ENCODE peak calls at places on chromosomes 13 and 19, in eight cellular contexts. Y is IMR-90; B is AG04450; O is gastrocnemius medialis; U is CD4-positive, alpha-beta memory T cell; Q is retinal pigment epithelial cell; S is fibroblast of the aortic adventitia; A is BE2C. E is an unnamed sample.

GRCh38 chr13:27201661-27202060 is 30.1 kb upstream of the USP12 start:
- DNase-seq in Y (peak; percentile 16), S (no peak), A (no peak), O (no peak), Q (no peak), U (no peak), B (no peak), E (no peak)

GRCh38 chr13:106755542-106755941 is 187.6 kb upstream of the ARGLU1 start:
- DNase-seq in U (no peak), B (no peak), Y (no peak), O (no peak), S (no peak), A (no peak), Q (no peak), E (no peak)

GRCh38 chr19:41307954-41308449 is 2.0 kb upstream of the CCDC97 start:
- DNase-seq in Q (no peak), A (no peak), Y (no peak), S (no peak), B (no peak), O (no peak), U (peak; percentile 45), E (no peak)

GRCh38 chr13:113623491-113624234 is 34.3 kb downstream of the ATP4B start:
- DNase-seq in Y (no peak), B (no peak), U (no peak), Q (no peak), O (no peak), S (no peak), A (no peak), E (peak; percentile 16)

GRCh38 chr13:110661256-110661655 is 44.7 kb downstream of the CARS2 start:
- DNase-seq in U (no peak), Q (no peak), S (no peak), O (no peak), A (no peak), B (no peak), Y (no peak), E (no peak)

GRCh38 chr13:101915755-101916107 is 463.3 kb downstream of the ITGBL1 start:
- DNase-seq in A (no peak), O (no peak), B (no peak), U (no peak), Y (no peak), Q (no peak), S (no peak), E (no peak)

GRCh38 chr13:97245011-97245410 is 22.9 kb downstream of the MBNL2 start:
- DNase-seq in S (no peak), B (no peak), Y (no peak), O (no peak), Q (no peak), U (no peak), A (no peak), E (no peak)

GRCh38 chr13:50129923-50130685 is 114.9 kb downstream of the KCNRG start:
- DNase-seq in A (peak; percentile 26), Y (no peak), B (no peak), Q (no peak), U (peak; percentile 50), S (peak; percentile 49), O (peak; percentile 27), E (peak; percentile 31)

GRCh38 chr13:40064154-40064713 is 408.8 kb downstream of the COG6 start:
- DNase-seq in O (no peak), U (no peak), A (no peak), Y (no peak), B (no peak), Q (no peak), S (no peak), E (no peak)

GRCh38 chr13:97142452-97142851 is 79.7 kb upstream of the MBNL2 start:
- DNase-seq in Y (no peak), B (no peak), S (no peak), A (no peak), Q (no peak), U (no peak), O (no peak), E (peak; percentile 40)

GRCh38 chr13:57353831-57354230 is 186.8 kb downstream of the PRR20E start:
- DNase-seq in S (no peak), O (no peak), U (no peak), Y (no peak), B (no peak), A (no peak), Q (no peak), E (no peak)

GRCh38 chr13:34410653-34411052 is 531.4 kb upstream of the NBEA start:
- DNase-seq in B (no peak), Y (no peak), A (no peak), O (no peak), Q (no peak), S (peak; percentile 88), U (no peak), E (peak; percentile 34)

GRCh38 chr19:55526216-55527196 is 10.4 kb downstream of the SBK2 start:
- DNase-seq in O (peak; percentile 64), Q (no peak), B (no peak), U (no peak), Y (peak; percentile 87), A (peak; percentile 50), S (peak; percentile 63), E (peak; percentile 83)

GRCh38 chr13:110590577-110590976 is 24.8 kb upstream of the NAXD start:
- DNase-seq in O (no peak), A (no peak), S (no peak), B (no peak), Q (no peak), U (no peak), Y (no peak), E (no peak)

GRCh38 chr13:49060698-49061387 is 85.1 kb downstream of the FNDC3A start:
- DNase-seq in Y (peak; percentile 20), O (no peak), U (no peak), Q (peak; percentile 19), S (peak; percentile 39), B (no peak), A (no peak), E (peak; percentile 63)

GRCh38 chr13:27168870-27169525 is 2.6 kb downstream of the USP12 start:
- DNase-seq in U (no peak), A (no peak), Y (peak; percentile 39), S (peak; percentile 47), B (no peak), Q (no peak), O (no peak), E (no peak)

GRCh38 chr19:38596057-38596981 is 21.4 kb downstream of the MAP4K1 start:
- DNase-seq in S (no peak), B (no peak), A (peak; percentile 90), Q (no peak), O (peak; percentile 62), Y (no peak), U (no peak), E (no peak)

GRCh38 chr13:89695343-89696257 is 1651.9 kb upstream of the MIR17HG start:
- DNase-seq in Q (peak; percentile 19), Y (peak; percentile 8), A (peak; percentile 64), O (no peak), S (peak; percentile 11), U (no peak), B (peak; percentile 6), E (peak; percentile 70)

DNA sequence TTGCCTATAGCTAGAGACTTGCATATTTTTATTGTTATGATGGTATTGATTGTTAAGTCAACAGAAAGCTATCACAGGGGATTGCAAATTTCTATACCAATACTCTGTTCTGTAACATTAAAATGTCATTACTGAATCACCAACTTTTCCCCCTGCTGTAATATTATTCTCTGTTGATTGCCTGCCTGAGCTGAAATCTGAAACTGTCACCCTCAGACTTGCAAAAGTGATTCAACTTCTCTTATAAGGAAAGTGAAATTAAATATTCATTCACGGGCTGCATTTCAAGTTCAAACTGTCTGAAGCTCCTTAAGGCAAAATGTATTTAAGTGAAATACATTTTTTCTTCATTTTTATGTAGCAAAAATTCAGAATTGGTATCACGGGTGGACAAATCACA is 723.2 kb downstream of the PCDH9 start:
- DNase-seq in B (no peak), Q (no peak), S (no peak), O (no peak), U (no peak), A (no peak), Y (peak; percentile 28), E (no peak)
- H3K4me3 ChIP-seq in B (no peak overlapping the region), Q (no peak overlapping the region), S (no peak overlapping the region), O (no peak overlapping the region), U (no peak overlapping the region), A (no peak overlapping the region), Y (no peak overlapping the region), E (no peak overlapping the region)

DNA sequence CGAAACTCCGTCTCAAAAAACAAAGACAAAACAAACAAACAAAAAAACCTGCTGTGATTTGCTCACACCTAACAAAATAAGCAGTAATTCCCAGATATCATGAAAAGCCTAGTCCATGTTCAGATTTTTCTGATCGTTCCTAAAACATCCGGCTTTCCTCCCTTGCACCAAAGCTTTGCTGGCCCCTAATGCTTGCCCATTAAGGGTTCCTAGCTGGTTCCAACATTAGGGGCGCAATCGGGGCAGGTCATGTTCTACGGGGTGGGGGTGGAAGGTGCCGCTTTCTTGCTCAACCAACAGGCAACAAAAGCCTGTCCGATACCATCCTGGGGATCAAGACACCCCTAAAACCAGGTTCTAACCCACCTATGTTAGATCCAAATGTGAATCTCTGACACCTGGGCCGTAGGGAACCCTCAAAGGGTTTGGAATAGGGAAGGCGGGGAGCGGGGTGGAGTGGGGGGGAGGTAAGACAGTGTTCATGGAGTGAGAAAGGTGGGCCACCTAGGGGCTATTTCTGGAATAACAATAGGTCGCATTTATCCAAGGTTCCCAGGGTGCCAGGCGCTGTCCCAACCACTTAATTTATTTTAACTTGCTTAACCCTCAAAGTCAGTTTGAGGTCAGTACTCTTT is 25.3 kb upstream of the FXYD3 start:
- DNase-seq in Y (peak; percentile 53), S (peak; percentile 64), Q (no peak), O (peak; percentile 52), U (no peak), B (no peak), A (peak; percentile 62), E (peak; percentile 66)
- H3K4me3 ChIP-seq in Y (no peak overlapping the region), S (no peak overlapping the region), Q (no peak overlapping the region), O (peak overlapping the region; percentile 4), U (no peak overlapping the region), B (peak overlapping the region; percentile 7), A (no peak overlapping the region), E (no peak overlapping the region)

DNA sequence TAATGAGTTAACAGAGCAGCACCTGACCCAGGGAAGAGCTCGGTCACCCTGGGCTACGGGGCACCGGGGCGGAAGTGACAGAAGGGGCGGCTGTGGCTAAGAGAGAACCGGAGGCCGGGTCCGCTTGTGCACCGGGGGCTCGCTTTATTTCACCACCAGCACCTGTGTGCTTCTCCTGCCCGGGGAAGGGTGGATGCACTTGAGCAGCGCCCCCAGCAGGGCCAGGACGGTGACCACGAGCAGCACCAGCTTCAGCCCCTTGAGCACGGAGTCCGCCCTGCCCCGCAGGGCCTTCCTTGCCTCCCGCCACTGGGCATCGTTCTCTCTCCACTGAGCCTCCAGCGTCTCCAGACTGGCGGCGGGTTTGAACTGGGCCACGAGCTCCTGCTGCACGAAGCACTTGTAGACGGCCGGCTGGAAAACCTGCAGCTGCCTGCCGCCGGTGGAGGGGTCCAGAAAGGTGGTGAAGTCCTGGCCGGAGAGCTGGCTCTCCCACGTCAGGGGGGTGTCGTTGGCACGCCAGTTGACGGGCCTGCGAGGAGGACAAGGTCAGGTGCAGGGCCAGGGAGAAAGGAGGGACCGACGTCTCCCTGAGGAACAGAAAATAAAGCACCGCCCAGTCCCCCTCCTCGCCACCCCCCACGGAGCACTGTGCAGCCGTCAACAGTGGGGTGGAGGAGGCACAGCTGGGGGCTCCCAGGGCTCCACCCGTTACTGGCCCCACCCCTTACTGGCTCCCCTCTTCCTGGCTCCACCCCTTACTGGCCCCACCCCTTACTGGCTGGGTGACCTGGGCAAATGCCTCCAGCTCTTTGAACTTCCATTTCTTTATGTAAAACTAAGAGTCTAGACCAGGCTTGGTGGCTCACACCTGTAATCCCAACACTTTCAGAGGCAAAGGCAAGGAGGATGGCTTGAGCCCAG is 3.6 kb downstream of the FAM187B start:
- DNase-seq in Q (no peak), Y (no peak), S (no peak), U (no peak), B (no peak), O (no peak), A (no peak), E (no peak)
- H3K4me3 ChIP-seq in Q (no peak overlapping the region), Y (no peak overlapping the region), S (no peak overlapping the region), U (no peak overlapping the region), B (no peak overlapping the region), O (no peak overlapping the region), A (no peak overlapping the region), E (no peak overlapping the region)

GRCh38 chr19:1082165-1082927 is 12.8 kb downstream of the POLR2E start:
- DNase-seq in Q (no peak), S (peak; percentile 20), A (peak; percentile 88), Y (no peak), B (no peak), U (peak; percentile 93), O (peak; percentile 50), E (no peak)
- H3K4me3 ChIP-seq in Q (no peak overlapping the region), S (peak overlapping the region; percentile 31), A (peak overlapping the region; percentile 27), Y (peak overlapping the region; percentile 15), B (no peak overlapping the region), U (no peak overlapping the region), O (no peak overlapping the region), E (no peak overlapping the region)